ENCODE peak calls at places on chromosomes 13 and 19, in ten cellular contexts. Z, C, M, U, E, N, P, W, K and J are unnamed samples.

GRCh38 chr19:1522061-1522460 is 1.8 kb upstream of the PLK5 start:
- DNase-seq in Z (no peak), C (no peak), M (no peak), U (no peak), E (no peak), N (no peak), P (no peak), W (no peak), K (peak), J (no peak)

GRCh38 chr13:98328511-98328910 is 151.4 kb upstream of the RNF113B start:
- DNase-seq in Z (no peak), C (no peak), M (no peak), U (no peak), E (no peak), N (peak), P (no peak), W (no peak), K (no peak), J (no peak)

GRCh38 chr13:46172531-46172991 is 9.4 kb downstream of the LCP1 start:
- DNase-seq in Z (no peak), C (peak), M (no peak), U (no peak), E (no peak), N (no peak), P (no peak), W (peak), K (no peak), J (no peak)

GRCh38 chr13:20550799-20551198 is 16.2 kb upstream of the IFT88 start:
- DNase-seq in Z (no peak), C (peak), M (no peak), U (no peak), E (no peak), N (no peak), P (no peak), W (no peak), K (peak), J (no peak)

GRCh38 chr19:18898081-18898532 is 2.1 kb upstream of the CERS1 start:
- DNase-seq in Z (no peak), C (no peak), M (no peak), U (no peak), E (no peak), N (peak), P (no peak), W (no peak), K (peak), J (no peak)

GRCh38 chr19:19774354-19775033 is 41.6 kb upstream of the ZNF14 start:
- DNase-seq in Z (no peak), C (peak), M (no peak), U (no peak), E (no peak), N (no peak), P (no peak), W (no peak), K (no peak), J (no peak)

GRCh38 chr19:58117841-58118575 is 20.0 kb upstream of the ZSCAN18 start:
- DNase-seq in Z (no peak), C (no peak), M (no peak), U (no peak), E (no peak), N (no peak), P (no peak), W (no peak), K (no peak), J (no peak)

GRCh38 chr13:41334810-41335209 is 23.7 kb downstream of the NAA16 start:
- DNase-seq in Z (no peak), C (no peak), M (no peak), U (no peak), E (no peak), N (no peak), P (no peak), W (no peak), K (no peak), J (no peak)

GRCh38 chr13:87666826-87667225 is 4.3 kb upstream of the SLITRK5 start:
- DNase-seq in Z (no peak), C (no peak), M (no peak), U (no peak), E (no peak), N (no peak), P (no peak), W (no peak), K (no peak), J (no peak)

GRCh38 chr13:51524846-51525566 is 59.3 kb upstream of the WDFY2 start:
- DNase-seq in Z (no peak), C (no peak), M (no peak), U (no peak), E (peak), N (no peak), P (no peak), W (no peak), K (peak), J (no peak)

GRCh38 chr13:22451345-22451744 is 729.4 kb upstream of the SGCG start:
- DNase-seq in Z (no peak), C (peak), M (no peak), U (no peak), E (no peak), N (peak), P (no peak), W (no peak), K (peak), J (no peak)

GRCh38 chr13:20383058-20383457 is 142.6 kb downstream of the CRYL1 start:
- DNase-seq in Z (no peak), C (no peak), M (no peak), U (no peak), E (no peak), N (no peak), P (no peak), W (no peak), K (no peak), J (no peak)

GRCh38 chr19:50694815-50695145 is 24.8 kb downstream of the SHANK1 start:
- DNase-seq in Z (no peak), C (no peak), M (no peak), U (no peak), E (no peak), N (no peak), P (no peak), W (no peak), K (no peak), J (no peak)

GRCh38 chr19:18023596-18024212 is 15.7 kb downstream of the ARRDC2 start:
- DNase-seq in Z (peak), C (peak), M (no peak), U (peak), E (no peak), N (no peak), P (no peak), W (peak), K (peak), J (no peak)

GRCh38 chr13:110341445-110342247 is 34.6 kb downstream of the COL4A2 start:
- DNase-seq in Z (peak), C (no peak), M (no peak), U (peak), E (peak), N (no peak), P (no peak), W (no peak), K (peak), J (no peak)

GRCh38 chr13:58528351-58528750 is 896.8 kb downstream of the PCDH17 start:
- DNase-seq in Z (no peak), C (no peak), M (no peak), U (no peak), E (no peak), N (no peak), P (no peak), W (no peak), K (no peak), J (no peak)

GRCh38 chr13:112893570-112894422 is 75.2 kb upstream of the MCF2L start:
- DNase-seq in Z (peak), C (peak), M (no peak), U (peak), E (peak), N (peak), P (no peak), W (peak), K (peak), J (no peak)

GRCh38 chr13:21619633-21620220 is 15.8 kb upstream of the MICU2 start:
- DNase-seq in Z (no peak), C (no peak), M (no peak), U (no peak), E (peak), N (no peak), P (no peak), W (no peak), K (no peak), J (no peak)

GRCh38 chr19:13241321-13242104 is 91.3 kb downstream of the IER2 start:
- DNase-seq in Z (no peak), C (peak), M (no peak), U (no peak), E (no peak), N (no peak), P (no peak), W (no peak), K (no peak), J (no peak)
- TF ChIP-seq CTCF in Z (no peak), C (peak), M (no peak), U (no peak), E (no peak), N (no peak), P (no peak), W (no peak), K (no peak), J (no peak)

DNA sequence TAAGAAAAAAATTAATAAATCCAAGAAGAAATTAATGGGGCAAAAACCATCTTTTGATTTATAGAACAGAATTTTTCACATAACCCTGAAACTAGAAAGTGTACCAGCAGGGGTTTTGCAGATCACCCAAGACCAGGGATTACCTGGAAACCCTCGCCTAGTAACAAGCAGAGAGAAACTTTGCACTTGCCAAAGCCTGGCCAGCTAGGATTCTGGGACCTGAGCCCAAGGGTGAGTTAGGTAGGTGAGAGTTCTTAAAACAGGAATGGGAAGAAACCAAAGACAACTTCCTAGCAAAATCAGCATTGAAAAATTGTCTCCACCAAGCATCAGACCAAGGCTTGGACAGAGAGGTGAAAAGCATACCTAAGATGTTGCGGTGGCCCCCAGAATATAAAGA is 247.0 kb upstream of the NBEA start:
- DNase-seq in Z (no peak), C (no peak), M (no peak), U (no peak), E (no peak), N (no peak), P (no peak), W (no peak), K (no peak), J (no peak)
- TF ChIP-seq CTCF in Z (no peak), C (no peak), M (no peak), U (no peak), E (no peak), N (no peak), P (no peak), W (no peak), K (no peak), J (no peak)

GRCh38 chr13:114043421-114044053 is 69.7 kb upstream of the C13orf46 start:
- DNase-seq in Z (peak), C (peak), M (peak), U (no peak), E (peak), N (no peak), P (no peak), W (peak), K (peak), J (no peak)

GRCh38 chr13:114039471-114040141 is 65.7 kb upstream of the C13orf46 start:
- DNase-seq in Z (no peak), C (no peak), M (no peak), U (no peak), E (no peak), N (no peak), P (no peak), W (no peak), K (no peak), J (no peak)

GRCh38 chr13:114041493-114041892 is 67.6 kb upstream of the C13orf46 start:
- DNase-seq in Z (no peak), C (no peak), M (no peak), U (no peak), E (no peak), N (no peak), P (no peak), W (no peak), K (no peak), J (no peak)

GRCh38 chr13:114044486-114044885 is 70.6 kb upstream of the C13orf46 start:
- DNase-seq in Z (no peak), C (peak), M (no peak), U (no peak), E (peak), N (no peak), P (no peak), W (no peak), K (peak), J (no peak)

GRCh38 chr13:114042066-114042815 is 68.4 kb upstream of the C13orf46 start:
- DNase-seq in Z (no peak), C (no peak), M (no peak), U (no peak), E (no peak), N (no peak), P (no peak), W (no peak), K (no peak), J (no peak)
- TF ChIP-seq CTCF in Z (no peak), C (no peak), M (no peak), U (no peak), E (no peak), N (no peak), P (no peak), W (no peak), K (no peak), J (no peak)

GRCh38 chr19:40284501-40285352 is at the start of gene AKT2:
- DNase-seq in Z (peak), C (peak), M (peak), U (peak), E (peak), N (peak), P (no peak), W (no peak), K (peak), J (no peak)
- TF ChIP-seq CTCF in Z (no peak), C (no peak), M (no peak), U (no peak), E (no peak), N (peak), P (no peak), W (no peak), K (no peak), J (no peak)

DNA sequence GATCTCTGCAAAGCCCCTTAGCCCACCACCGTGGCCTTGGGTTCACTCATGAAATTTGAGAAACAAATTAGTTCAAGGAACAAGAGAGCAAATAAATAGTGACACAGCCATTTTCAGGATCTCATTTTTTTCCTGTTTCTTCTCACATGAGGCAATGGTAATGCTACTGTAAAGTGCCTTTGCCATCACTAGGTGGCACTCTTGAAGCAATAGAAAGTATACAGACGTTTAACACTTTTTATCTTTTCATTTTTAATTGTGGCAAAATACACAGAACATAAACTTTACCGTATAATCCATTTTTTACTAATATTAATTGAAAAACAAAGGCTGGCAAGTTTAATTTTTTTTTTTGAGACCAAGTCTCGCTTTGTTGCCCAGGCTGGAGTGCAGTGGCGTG is 76.9 kb upstream of the ZNF835 start:
- DNase-seq in Z (no peak), C (peak), M (no peak), U (no peak), E (no peak), N (no peak), P (no peak), W (no peak), K (peak), J (no peak)
- TF ChIP-seq CTCF in Z (no peak), C (peak), M (no peak), U (no peak), E (no peak), N (peak), P (peak), W (peak), K (peak), J (peak)

GRCh38 chr19:11098861-11099260 is 9.6 kb downstream of the LDLR start:
- DNase-seq in Z (no peak), C (no peak), M (no peak), U (no peak), E (no peak), N (no peak), P (no peak), W (no peak), K (no peak), J (no peak)

GRCh38 chr19:11100064-11100463 is 10.8 kb downstream of the LDLR start:
- DNase-seq in Z (no peak), C (no peak), M (no peak), U (no peak), E (no peak), N (no peak), P (no peak), W (no peak), K (no peak), J (no peak)

GRCh38 chr19:11098327-11098726 is 9.1 kb downstream of the LDLR start:
- DNase-seq in Z (no peak), C (no peak), M (no peak), U (no peak), E (no peak), N (no peak), P (no peak), W (no peak), K (no peak), J (no peak)

GRCh38 chr19:11094520-11094894 is 5.2 kb downstream of the LDLR start:
- DNase-seq in Z (no peak), C (no peak), M (no peak), U (no peak), E (no peak), N (no peak), P (no peak), W (no peak), K (no peak), J (no peak)

GRCh38 chr19:11096210-11096841 is 7.1 kb downstream of the LDLR start:
- DNase-seq in Z (no peak), C (peak), M (no peak), U (peak), E (peak), N (no peak), P (no peak), W (peak), K (peak), J (no peak)
- TF ChIP-seq CTCF in Z (no peak), C (no peak), M (no peak), U (no peak), E (no peak), N (no peak), P (no peak), W (no peak), K (no peak), J (no peak)

GRCh38 chr13:107450426-107450825 is 764.9 kb downstream of the LIG4 start:
- DNase-seq in Z (no peak), C (no peak), M (no peak), U (no peak), E (peak), N (no peak), P (no peak), W (no peak), K (peak), J (no peak)

GRCh38 chr13:107452833-107453232 is 762.5 kb downstream of the LIG4 start:
- DNase-seq in Z (no peak), C (no peak), M (no peak), U (no peak), E (no peak), N (no peak), P (no peak), W (no peak), K (no peak), J (no peak)

GRCh38 chr13:107450931-107451330 is 764.4 kb downstream of the LIG4 start:
- DNase-seq in Z (no peak), C (peak), M (peak), U (no peak), E (peak), N (no peak), P (peak), W (no peak), K (peak), J (peak)

GRCh38 chr13:107447591-107447990 is 767.7 kb downstream of the LIG4 start:
- DNase-seq in Z (no peak), C (no peak), M (no peak), U (no peak), E (no peak), N (no peak), P (no peak), W (no peak), K (no peak), J (no peak)
- TF ChIP-seq CTCF in Z (no peak), C (no peak), M (no peak), U (no peak), E (no peak), N (no peak), P (no peak), W (no peak), K (no peak), J (no peak)